ENCODE peak calls at places on chromosome 6, in ten cellular contexts. One of them, this sample, is unnamed. For H3K27me3, the result is how much of the 10 kb centered on the place peaks cover.

GRCh38 chr6:15781890-15782289 is 119.1 kb upstream of the DTNBP1 start:
- DNase-seq in PC-3: no peak
- DNase-seq in A673: no peak
- DNase-seq in neural progenitor cell: no peak
- DNase-seq in left ventricle myocardium inferior: no peak
- DNase-seq in lung: no peak
- DNase-seq in brain microvascular endothelial cell: no peak
- DNase-seq in AG04450: no peak
- DNase-seq in DND-41: no peak
- DNase-seq in ovary: no peak
- DNase-seq in this sample: no peak

GRCh38 chr6:144781836-144782235 is 496.7 kb downstream of the UTRN start:
- DNase-seq in brain microvascular endothelial cell: no peak
- DNase-seq in lung: no peak
- DNase-seq in A673: no peak
- DNase-seq in DND-41: no peak
- DNase-seq in PC-3: no peak
- DNase-seq in neural progenitor cell: no peak
- DNase-seq in left ventricle myocardium inferior: no peak
- DNase-seq in AG04450: no peak
- DNase-seq in ovary: no peak
- DNase-seq in this sample: no peak

GRCh38 chr6:63802606-63803206 is 167.1 kb downstream of the PHF3 start:
- DNase-seq in left ventricle myocardium inferior: no peak
- DNase-seq in lung: no peak
- DNase-seq in PC-3: peak
- DNase-seq in brain microvascular endothelial cell: peak
- DNase-seq in ovary: no peak
- DNase-seq in DND-41: no peak
- DNase-seq in neural progenitor cell: no peak
- DNase-seq in AG04450: no peak
- DNase-seq in A673: peak
- DNase-seq in this sample: no peak

GRCh38 chr6:163490826-163491577 is 76.5 kb downstream of the QKI start:
- DNase-seq in neural progenitor cell: peak
- DNase-seq in PC-3: peak
- DNase-seq in brain microvascular endothelial cell: peak
- DNase-seq in lung: peak
- DNase-seq in A673: peak
- DNase-seq in AG04450: peak
- DNase-seq in DND-41: peak
- DNase-seq in ovary: peak
- DNase-seq in left ventricle myocardium inferior: peak
- DNase-seq in this sample: no peak

GRCh38 chr6:98672681-98673475 is 161.5 kb upstream of the POU3F2 start:
- DNase-seq in left ventricle myocardium inferior: no peak
- DNase-seq in ovary: no peak
- DNase-seq in DND-41: no peak
- DNase-seq in PC-3: no peak
- DNase-seq in A673: peak
- DNase-seq in brain microvascular endothelial cell: no peak
- DNase-seq in AG04450: no peak
- DNase-seq in lung: no peak
- DNase-seq in neural progenitor cell: no peak
- DNase-seq in this sample: no peak

GRCh38 chr6:99993533-99994251 is at the start of gene MCHR2:
- DNase-seq in left ventricle myocardium inferior: no peak
- DNase-seq in AG04450: no peak
- DNase-seq in brain microvascular endothelial cell: no peak
- DNase-seq in lung: no peak
- DNase-seq in neural progenitor cell: peak
- DNase-seq in PC-3: no peak
- DNase-seq in ovary: no peak
- DNase-seq in DND-41: no peak
- DNase-seq in A673: no peak
- DNase-seq in this sample: no peak

GRCh38 chr6:85537055-85537494 is 56.6 kb downstream of the SNX14 start:
- DNase-seq in PC-3: peak
- DNase-seq in left ventricle myocardium inferior: no peak
- DNase-seq in AG04450: no peak
- DNase-seq in neural progenitor cell: no peak
- DNase-seq in DND-41: no peak
- DNase-seq in ovary: no peak
- DNase-seq in brain microvascular endothelial cell: no peak
- DNase-seq in A673: peak
- DNase-seq in lung: no peak
- DNase-seq in this sample: no peak

GRCh38 chr6:127210725-127211124 is 55.9 kb upstream of the RNF146 start:
- DNase-seq in A673: no peak
- DNase-seq in brain microvascular endothelial cell: no peak
- DNase-seq in lung: no peak
- DNase-seq in neural progenitor cell: no peak
- DNase-seq in DND-41: no peak
- DNase-seq in PC-3: no peak
- DNase-seq in ovary: no peak
- DNase-seq in left ventricle myocardium inferior: no peak
- DNase-seq in AG04450: no peak
- DNase-seq in this sample: no peak

GRCh38 chr6:41200901-41201783 is at the start of gene TREML2:
- DNase-seq in DND-41: peak
- DNase-seq in brain microvascular endothelial cell: no peak
- DNase-seq in AG04450: no peak
- DNase-seq in lung: no peak
- DNase-seq in left ventricle myocardium inferior: no peak
- DNase-seq in ovary: no peak
- DNase-seq in neural progenitor cell: no peak
- DNase-seq in A673: no peak
- DNase-seq in PC-3: no peak
- DNase-seq in this sample: no peak
- H3K4me3 ChIP-seq in DND-41: peak
- H3K4me3 ChIP-seq in brain microvascular endothelial cell: no peak
- H3K4me3 ChIP-seq in AG04450: no peak
- H3K4me3 ChIP-seq in lung: no peak
- H3K4me3 ChIP-seq in left ventricle myocardium inferior: no peak
- H3K4me3 ChIP-seq in ovary: no peak
- H3K4me3 ChIP-seq in neural progenitor cell: no peak
- H3K4me3 ChIP-seq in A673: no peak
- H3K4me3 ChIP-seq in PC-3: no peak
- H3K4me3 ChIP-seq in this sample: no peak

GRCh38 chr6:39892490-39893129 is 41.7 kb downstream of the MOCS1 start:
- DNase-seq in ovary: peak
- DNase-seq in lung: peak
- DNase-seq in neural progenitor cell: peak
- DNase-seq in A673: peak
- DNase-seq in DND-41: peak
- DNase-seq in left ventricle myocardium inferior: peak
- DNase-seq in PC-3: peak
- DNase-seq in brain microvascular endothelial cell: peak
- DNase-seq in AG04450: peak
- DNase-seq in this sample: no peak
- TF ChIP-seq CTCF in ovary: peak
- TF ChIP-seq CTCF in lung: peak
- TF ChIP-seq CTCF in neural progenitor cell: peak
- TF ChIP-seq CTCF in A673: peak
- TF ChIP-seq CTCF in DND-41: peak
- TF ChIP-seq CTCF in left ventricle myocardium inferior: peak
- TF ChIP-seq CTCF in PC-3: peak
- TF ChIP-seq CTCF in brain microvascular endothelial cell: peak
- TF ChIP-seq CTCF in AG04450: peak
- TF ChIP-seq CTCF in this sample: peak

GRCh38 chr6:101393291-101394251 is at the start of gene GRIK2:
- DNase-seq in lung: no peak
- DNase-seq in A673: peak
- DNase-seq in DND-41: no peak
- DNase-seq in PC-3: peak
- DNase-seq in brain microvascular endothelial cell: peak
- DNase-seq in left ventricle myocardium inferior: no peak
- DNase-seq in ovary: no peak
- DNase-seq in neural progenitor cell: peak
- DNase-seq in AG04450: no peak
- DNase-seq in this sample: no peak

GRCh38 chr6:101396552-101397173 is 3.2 kb downstream of the GRIK2 start:
- DNase-seq in brain microvascular endothelial cell: peak
- DNase-seq in AG04450: no peak
- DNase-seq in PC-3: peak
- DNase-seq in neural progenitor cell: peak
- DNase-seq in ovary: peak
- DNase-seq in DND-41: peak
- DNase-seq in A673: peak
- DNase-seq in left ventricle myocardium inferior: peak
- DNase-seq in lung: peak
- DNase-seq in this sample: no peak

GRCh38 chr6:101395345-101395744 is 1.8 kb downstream of the GRIK2 start:
- DNase-seq in lung: no peak
- DNase-seq in left ventricle myocardium inferior: no peak
- DNase-seq in A673: peak
- DNase-seq in PC-3: peak
- DNase-seq in neural progenitor cell: no peak
- DNase-seq in ovary: no peak
- DNase-seq in AG04450: no peak
- DNase-seq in DND-41: no peak
- DNase-seq in brain microvascular endothelial cell: no peak
- DNase-seq in this sample: no peak

GRCh38 chr6:101391772-101392560 is 1.5 kb upstream of the GRIK2 start:
- DNase-seq in brain microvascular endothelial cell: no peak
- DNase-seq in DND-41: no peak
- DNase-seq in left ventricle myocardium inferior: no peak
- DNase-seq in AG04450: no peak
- DNase-seq in A673: no peak
- DNase-seq in lung: no peak
- DNase-seq in ovary: no peak
- DNase-seq in neural progenitor cell: peak
- DNase-seq in PC-3: peak
- DNase-seq in this sample: no peak

GRCh38 chr6:101392561-101393230 is 812 bp upstream of the GRIK2 start:
- DNase-seq in PC-3: peak
- DNase-seq in ovary: no peak
- DNase-seq in A673: peak
- DNase-seq in AG04450: no peak
- DNase-seq in lung: no peak
- DNase-seq in DND-41: no peak
- DNase-seq in left ventricle myocardium inferior: no peak
- DNase-seq in neural progenitor cell: no peak
- DNase-seq in brain microvascular endothelial cell: no peak
- DNase-seq in this sample: no peak
- H3K27me3 ChIP-seq in PC-3: under half
- H3K27me3 ChIP-seq in ovary: under half
- H3K27me3 ChIP-seq in A673: under half
- H3K27me3 ChIP-seq in AG04450: under half
- H3K27me3 ChIP-seq in lung: under half
- H3K27me3 ChIP-seq in DND-41: under half
- H3K27me3 ChIP-seq in left ventricle myocardium inferior: half or more
- H3K27me3 ChIP-seq in neural progenitor cell: half or more
- H3K27me3 ChIP-seq in brain microvascular endothelial cell: under half
- H3K27me3 ChIP-seq in this sample: under half

GRCh38 chr6:42932412-42932811 is 3.1 kb downstream of the CNPY3 start:
- DNase-seq in neural progenitor cell: no peak
- DNase-seq in lung: no peak
- DNase-seq in PC-3: no peak
- DNase-seq in ovary: no peak
- DNase-seq in left ventricle myocardium inferior: no peak
- DNase-seq in DND-41: no peak
- DNase-seq in A673: no peak
- DNase-seq in AG04450: no peak
- DNase-seq in brain microvascular endothelial cell: no peak
- DNase-seq in this sample: no peak
- H3K4me3 ChIP-seq in neural progenitor cell: no peak
- H3K4me3 ChIP-seq in lung: no peak
- H3K4me3 ChIP-seq in PC-3: no peak
- H3K4me3 ChIP-seq in ovary: no peak
- H3K4me3 ChIP-seq in left ventricle myocardium inferior: no peak
- H3K4me3 ChIP-seq in DND-41: peak
- H3K4me3 ChIP-seq in A673: no peak
- H3K4me3 ChIP-seq in AG04450: no peak
- H3K4me3 ChIP-seq in brain microvascular endothelial cell: no peak
- H3K4me3 ChIP-seq in this sample: no peak

GRCh38 chr6:114342826-114343781 is at the start of gene HS3ST5:
- DNase-seq in neural progenitor cell: peak
- DNase-seq in PC-3: peak
- DNase-seq in AG04450: no peak
- DNase-seq in brain microvascular endothelial cell: peak
- DNase-seq in left ventricle myocardium inferior: no peak
- DNase-seq in A673: peak
- DNase-seq in lung: no peak
- DNase-seq in DND-41: no peak
- DNase-seq in ovary: no peak
- DNase-seq in this sample: no peak
- TF ChIP-seq CTCF in neural progenitor cell: peak
- TF ChIP-seq CTCF in PC-3: peak
- TF ChIP-seq CTCF in AG04450: peak
- TF ChIP-seq CTCF in brain microvascular endothelial cell: peak
- TF ChIP-seq CTCF in left ventricle myocardium inferior: peak
- TF ChIP-seq CTCF in A673: peak
- TF ChIP-seq CTCF in lung: no peak
- TF ChIP-seq CTCF in DND-41: peak
- TF ChIP-seq CTCF in ovary: no peak
- TF ChIP-seq CTCF in this sample: peak

DNA sequence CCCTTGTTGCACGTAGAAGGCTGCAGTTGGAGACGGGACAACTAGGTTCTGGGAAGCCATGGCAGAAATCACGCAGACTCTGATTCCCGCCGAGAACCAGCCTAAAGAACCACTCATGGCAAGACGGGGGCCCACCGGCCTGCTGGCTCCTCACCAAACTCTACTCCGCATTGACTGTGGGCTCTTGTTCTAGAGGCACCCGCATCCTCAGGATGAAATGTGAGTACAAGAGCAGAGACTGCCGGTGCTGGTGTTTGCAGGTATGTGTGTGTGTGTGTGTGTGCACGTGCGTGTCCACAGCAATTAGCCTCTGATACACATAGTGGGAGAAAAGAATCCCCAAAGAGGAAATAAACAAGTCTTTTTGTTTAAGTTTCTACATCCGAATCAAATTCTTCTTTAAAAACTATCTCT is 42.3 kb upstream of the NR2E1 start:
- DNase-seq in neural progenitor cell: peak
- DNase-seq in ovary: no peak
- DNase-seq in DND-41: no peak
- DNase-seq in PC-3: no peak
- DNase-seq in AG04450: no peak
- DNase-seq in brain microvascular endothelial cell: no peak
- DNase-seq in lung: no peak
- DNase-seq in left ventricle myocardium inferior: no peak
- DNase-seq in A673: no peak
- DNase-seq in this sample: no peak
- H3K27me3 ChIP-seq in neural progenitor cell: half or more
- H3K27me3 ChIP-seq in ovary: under half
- H3K27me3 ChIP-seq in DND-41: under half
- H3K27me3 ChIP-seq in PC-3: under half
- H3K27me3 ChIP-seq in AG04450: half or more
- H3K27me3 ChIP-seq in brain microvascular endothelial cell: under half
- H3K27me3 ChIP-seq in lung: under half
- H3K27me3 ChIP-seq in left ventricle myocardium inferior: half or more
- H3K27me3 ChIP-seq in A673: under half
- H3K27me3 ChIP-seq in this sample: half or more

GRCh38 chr6:124441430-124441829 is 520.8 kb upstream of the RNF217 start:
- DNase-seq in DND-41: no peak
- DNase-seq in brain microvascular endothelial cell: no peak
- DNase-seq in AG04450: no peak
- DNase-seq in PC-3: no peak
- DNase-seq in left ventricle myocardium inferior: no peak
- DNase-seq in ovary: no peak
- DNase-seq in lung: no peak
- DNase-seq in A673: no peak
- DNase-seq in neural progenitor cell: no peak
- DNase-seq in this sample: peak
- H3K4me3 ChIP-seq in DND-41: no peak
- H3K4me3 ChIP-seq in brain microvascular endothelial cell: no peak
- H3K4me3 ChIP-seq in AG04450: no peak
- H3K4me3 ChIP-seq in PC-3: no peak
- H3K4me3 ChIP-seq in left ventricle myocardium inferior: no peak
- H3K4me3 ChIP-seq in ovary: no peak
- H3K4me3 ChIP-seq in lung: no peak
- H3K4me3 ChIP-seq in A673: no peak
- H3K4me3 ChIP-seq in neural progenitor cell: no peak
- H3K4me3 ChIP-seq in this sample: no peak

This sample was measured in kidney epithelial cell.